ENCODE peak calls at places on chromosomes 13 and 19, in four cellular contexts. W is A549, X is tibial nerve, Z is NB4. E is an unnamed sample.

GRCh38 chr13:29484236-29484635 is 111.3 kb downstream of the SLC7A1 start:
- DNase-seq in W (no peak), Z (peak), X (no peak), E (no peak)

GRCh38 chr13:99033814-99034213 is 56.0 kb upstream of the DOCK9 start:
- DNase-seq in Z (peak), W (peak), X (no peak), E (no peak)

GRCh38 chr13:104592545-104593250 is 1526.5 kb upstream of the SLC10A2 start:
- DNase-seq in Z (no peak), W (no peak), X (no peak), E (no peak)

GRCh38 chr13:64877176-64877575 is 2353.0 kb downstream of the PCDH9 start:
- DNase-seq in W (no peak), Z (no peak), X (no peak), E (no peak)

GRCh38 chr13:53694814-53695533 is 666.4 kb downstream of the OLFM4 start:
- DNase-seq in X (no peak), Z (no peak), W (no peak), E (no peak)

GRCh38 chr13:104414771-104415170 is 1348.6 kb upstream of the SLC10A2 start:
- DNase-seq in W (no peak), Z (peak), X (no peak), E (no peak)

GRCh38 chr13:32804673-32805260 is 211.5 kb upstream of the KL start:
- DNase-seq in Z (no peak), X (no peak), W (no peak), E (no peak)

GRCh38 chr13:102117175-102117830 is 284.5 kb downstream of the FGF14 start:
- DNase-seq in Z (no peak), X (no peak), W (no peak), E (no peak)

GRCh38 chr13:57634829-57635165 is 3.3 kb downstream of the PCDH17 start:
- DNase-seq in X (no peak), Z (no peak), W (no peak), E (no peak)

GRCh38 chr19:8333771-8334457 is 9.1 kb downstream of the KANK3 start:
- DNase-seq in Z (no peak), X (no peak), W (no peak), E (no peak)

GRCh38 chr19:29673451-29674371 is 8.4 kb downstream of the PLEKHF1 start:
- DNase-seq in X (no peak), Z (no peak), W (no peak), E (no peak)

GRCh38 chr13:102651392-102651791 is 43.5 kb downstream of the METTL21C start:
- DNase-seq in X (no peak), W (no peak), Z (no peak), E (no peak)

GRCh38 chr13:113566227-113566561 is 18.4 kb upstream of the TFDP1 start:
- DNase-seq in Z (no peak), W (no peak), X (no peak), E (no peak)

GRCh38 chr19:42076375-42076944 is 494 bp downstream of the ZNF574 start:
- DNase-seq in Z (peak), X (peak), W (peak), E (no peak)

GRCh38 chr19:45215391-45216191 is 29.6 kb downstream of the EXOC3L2 start:
- DNase-seq in Z (no peak), W (no peak), X (no peak), E (no peak)

GRCh38 chr13:73334459-73334858 is 275.7 kb downstream of the KLF5 start:
- DNase-seq in W (no peak), X (no peak), Z (no peak), E (no peak)

GRCh38 chr13:73464758-73465628 is 406.2 kb downstream of the KLF5 start:
- DNase-seq in X (no peak), Z (no peak), W (no peak), E (no peak)

GRCh38 chr13:91280806-91281205 is 66.7 kb upstream of the MIR17HG start:
- DNase-seq in Z (no peak), W (no peak), X (no peak), E (no peak)

GRCh38 chr19:20167020-20167644 is at the start of gene ZNF486:
- DNase-seq in Z (peak), W (no peak), X (peak), E (peak)

GRCh38 chr13:75636339-75637095 is 387 bp downstream of the LMO7 start:
- DNase-seq in X (no peak), Z (no peak), W (no peak), E (no peak)

GRCh38 chr13:104006625-104007061 is 940.4 kb upstream of the SLC10A2 start:
- DNase-seq in W (no peak), X (no peak), Z (no peak), E (no peak)

GRCh38 chr13:82661126-82661525 is 1221.1 kb downstream of the SLITRK1 start:
- DNase-seq in Z (peak), W (no peak), X (no peak), E (no peak)

GRCh38 chr13:42486711-42487198 is 87.2 kb upstream of the TNFSF11 start:
- DNase-seq in X (no peak), Z (peak), W (peak), E (no peak)

DNA sequence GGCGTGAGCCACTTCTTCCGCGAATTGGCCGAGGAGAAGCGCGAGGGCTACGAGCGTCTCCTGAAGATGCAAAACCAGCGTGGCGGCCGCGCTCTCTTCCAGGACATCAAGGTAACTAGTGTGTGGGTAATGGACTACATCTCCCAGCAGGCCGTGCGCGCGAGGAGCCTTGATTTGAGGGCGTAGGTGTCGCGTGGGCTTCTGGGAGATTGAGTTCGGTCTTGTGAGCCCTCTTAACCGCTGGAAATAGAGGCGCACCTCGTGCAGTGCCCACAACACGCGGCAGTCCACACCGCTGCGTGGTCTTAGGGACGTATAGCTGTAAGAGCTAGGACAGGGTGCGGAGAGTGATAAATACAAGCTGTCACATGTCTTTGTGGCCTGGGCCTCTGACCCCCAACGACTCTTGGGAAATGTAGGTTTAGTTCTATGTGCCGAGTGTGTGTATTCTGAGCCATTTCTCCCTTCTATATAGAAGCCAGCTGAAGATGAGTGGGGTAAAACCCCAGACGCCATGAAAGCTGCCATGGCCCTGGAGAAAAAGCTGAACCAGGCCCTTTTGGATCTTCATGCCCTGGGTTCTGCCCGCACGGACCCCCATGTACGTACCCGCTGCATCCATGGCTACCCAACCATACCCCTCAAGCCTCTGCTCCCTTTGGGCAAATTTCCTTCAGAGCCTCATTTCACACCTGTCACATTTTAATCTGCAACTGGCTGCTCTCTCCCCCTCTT is 864 bp downstream of the FTL start:
- DNase-seq in W (peak), X (peak), Z (peak), E (peak)
- TF ChIP-seq POLR2A in W (no peak), X (no peak), Z (no peak), E (no peak)

GRCh38 chr13:27270594-27271520 is at the start of gene RASL11A:
- DNase-seq in W (peak), Z (peak), X (peak), E (peak)
- TF ChIP-seq POLR2A in W (peak), Z (peak), X (peak), E (peak)

DNA sequence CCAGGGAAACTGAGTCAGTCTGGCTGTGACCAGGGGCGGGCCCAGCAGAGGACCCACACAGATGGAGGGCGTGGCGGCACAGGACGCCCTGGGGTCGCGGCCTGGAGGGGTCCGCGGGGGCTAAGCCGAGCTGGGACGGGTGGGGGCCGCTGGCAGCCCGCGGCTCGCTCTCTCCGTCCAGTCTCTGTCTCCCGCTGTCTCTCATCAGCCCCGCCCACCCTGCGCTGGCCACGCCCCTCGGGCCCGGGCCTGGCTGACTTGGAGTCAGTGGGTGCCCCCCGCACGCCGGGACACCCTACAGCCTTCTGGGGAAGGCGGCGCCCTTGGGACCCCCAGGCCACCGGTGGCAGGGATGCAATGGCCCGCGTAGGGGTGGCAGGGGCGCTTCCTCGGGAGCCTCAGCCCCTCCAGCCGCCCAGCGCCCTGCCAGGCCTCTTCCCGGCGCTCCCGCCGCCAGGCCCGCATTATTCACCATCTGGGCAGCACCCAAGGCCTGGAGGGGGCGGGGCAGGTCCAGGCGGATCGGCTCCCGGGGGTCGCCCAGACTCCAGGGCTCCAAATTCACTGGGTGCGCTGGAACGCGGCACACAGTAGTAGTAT is at the start of gene TBXA2R:
- DNase-seq in W (peak), X (peak), Z (no peak), E (no peak)
- TF ChIP-seq POLR2A in W (no peak), X (peak), Z (no peak), E (no peak)

GRCh38 chr19:54115071-54116063 is at the start of the genes PRPF31 and TFPT:
- DNase-seq in X (peak), W (peak), Z (peak), E (peak)
- TF ChIP-seq POLR2A in X (peak), W (peak), Z (peak), E (peak)

GRCh38 chr13:46149272-46150133 is 32.5 kb downstream of the LCP1 start:
- DNase-seq in W (no peak), Z (no peak), X (no peak), E (no peak)
- TF ChIP-seq POLR2A in W (no peak), Z (no peak), X (no peak), E (no peak)

DNA sequence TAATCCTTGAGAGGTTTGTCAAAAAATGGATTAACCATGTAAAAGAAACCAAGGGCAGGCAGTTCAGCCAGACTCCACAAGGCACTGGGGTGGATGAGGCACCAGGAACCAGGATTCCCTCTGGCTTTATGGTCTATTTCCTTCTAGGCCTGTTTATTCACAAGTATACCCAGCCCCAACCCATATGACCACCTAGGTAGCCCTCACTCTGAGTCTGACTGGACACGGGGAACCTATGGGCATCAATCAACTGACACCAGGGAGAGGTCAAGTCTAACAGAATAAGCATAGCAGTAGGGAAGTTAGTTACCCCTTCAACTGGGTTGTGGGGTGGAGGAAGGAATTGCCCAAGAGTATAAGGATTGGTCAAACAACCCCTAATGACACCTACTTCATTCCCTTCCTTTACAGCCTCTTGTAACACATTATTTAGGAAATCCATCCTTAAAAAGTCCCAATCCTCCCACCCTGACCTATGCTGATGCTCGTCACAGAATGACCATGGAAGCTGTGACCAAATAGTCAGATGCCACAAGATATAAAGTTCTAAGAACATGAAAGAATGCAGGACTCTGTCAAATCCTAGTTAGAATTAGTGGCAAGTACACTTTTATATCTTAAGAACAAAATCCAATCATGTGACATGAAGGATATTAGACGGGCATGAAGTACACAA is 31.7 kb downstream of the PEG3 start:
- DNase-seq in Z (no peak), X (no peak), W (no peak), E (no peak)
- TF ChIP-seq POLR2A in Z (no peak), X (no peak), W (no peak), E (no peak)

DNA sequence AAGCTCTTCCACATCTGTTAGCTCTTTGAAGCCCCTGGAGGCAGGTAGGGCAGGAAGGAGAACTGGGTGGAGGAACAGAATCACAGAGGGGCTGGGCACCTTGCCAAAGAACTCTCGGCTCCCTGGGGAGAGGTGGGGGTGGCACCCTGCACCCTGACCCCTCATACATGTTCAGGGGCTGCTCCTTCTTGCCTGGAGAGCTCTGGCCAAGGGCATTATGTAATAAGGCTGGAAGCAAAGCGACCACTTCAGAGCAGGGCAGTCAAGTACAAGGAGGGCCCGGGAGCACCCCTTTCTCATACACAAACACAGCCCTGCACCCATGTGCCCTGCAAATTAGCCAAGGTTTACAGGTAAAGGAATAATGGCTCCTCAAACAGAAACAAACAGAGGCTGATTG is 351.9 kb upstream of the TSHZ3 start:
- DNase-seq in Z (no peak), W (no peak), X (no peak), E (peak)
- TF ChIP-seq POLR2A in Z (no peak), W (no peak), X (no peak), E (no peak)

GRCh38 chr19:10682397-10683063 is 18.7 kb upstream of the QTRT1 start:
- DNase-seq in X (no peak), Z (no peak), W (no peak), E (no peak)
- TF ChIP-seq POLR2A in X (no peak), Z (no peak), W (no peak), E (no peak)

DNA sequence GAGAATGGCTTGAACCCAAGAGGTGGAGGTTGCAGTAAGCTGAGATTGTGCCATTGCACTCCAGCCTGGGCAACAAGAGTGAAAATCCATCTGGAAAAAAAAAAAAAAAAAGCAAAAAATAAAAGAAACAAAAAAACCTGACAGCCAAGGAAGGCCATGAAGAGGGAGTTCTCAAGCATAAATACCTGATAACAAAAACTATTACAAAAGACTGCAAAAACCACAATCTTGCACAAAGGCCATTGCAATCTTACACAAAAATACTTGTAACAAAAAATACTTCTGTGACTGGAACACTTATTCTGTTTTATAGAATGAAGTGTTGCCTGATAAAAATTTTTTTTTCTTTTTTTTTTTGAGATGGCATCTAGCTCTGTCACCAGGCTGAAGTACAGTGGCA is 61.5 kb upstream of the TSC22D1 start:
- DNase-seq in X (no peak), Z (no peak), W (no peak), E (no peak)
- TF ChIP-seq POLR2A in X (no peak), Z (no peak), W (no peak), E (no peak)